ENCODE peak calls at places on chromosome 3, in five cellular contexts. Z is AG04449, P is posterior vena cava, U is HEK293T, K is Kasumi-1. S is an unnamed sample.

GRCh38 chr3:57680046-57680445 is 12.8 kb downstream of the DENND6A start:
- DNase-seq in Z (no peak), P (no peak), U (no peak), K (no peak), S (no peak)

GRCh38 chr3:114308377-114308776 is 14.5 kb downstream of the TIGIT start:
- DNase-seq in Z (no peak), P (no peak), U (no peak), K (no peak), S (no peak)

GRCh38 chr3:123283657-123284398 is 82.1 kb downstream of the SEC22A start:
- DNase-seq in Z (no peak), P (no peak), U (no peak), K (no peak), S (no peak)

GRCh38 chr3:193798097-193798496 is 205.1 kb downstream of the OPA1 start:
- DNase-seq in Z (no peak), P (no peak), U (no peak), K (no peak), S (no peak)

GRCh38 chr3:50655009-50655830 is 19.5 kb upstream of the DOCK3 start:
- DNase-seq in Z (no peak), P (peak; percentile 29), U (no peak), K (no peak), S (no peak)

GRCh38 chr3:72343078-72343477 is 505.2 kb downstream of the SHQ1 start:
- DNase-seq in Z (no peak), P (no peak), U (no peak), K (no peak), S (no peak)

GRCh38 chr3:90052425-90052950 is 945.1 kb downstream of the EPHA3 start:
- DNase-seq in Z (no peak), P (no peak), U (no peak), K (no peak), S (no peak)

GRCh38 chr3:10522646-10523303 is 17.4 kb upstream of the ATP2B2 start:
- DNase-seq in Z (no peak), P (no peak), U (no peak), K (no peak), S (no peak)

GRCh38 chr3:103684956-103685355 is 1250.1 kb downstream of the ZPLD1 start:
- DNase-seq in Z (no peak), P (no peak), U (no peak), K (no peak), S (no peak)

GRCh38 chr3:122992138-122992537 is 35.4 kb downstream of the SEMA5B start:
- DNase-seq in Z (no peak), P (no peak), U (no peak), K (no peak), S (no peak)

S was measured in neural crest cell.